ENCODE peak calls at places on chromosomes 12 and 14, in eight cellular contexts. P is HCT116; A is CD8-positive, alpha-beta memory T cell; C is astrocyte; O is effector memory CD4-positive, alpha-beta T cell; Y is AG04450; E is A549; Q is right lobe of liver. D is an unnamed sample.

GRCh38 chr12:105706321-105706972 is 376.0 kb downstream of the C12orf75 start:
- DNase-seq in P (no peak), A (no peak), C (peak; percentile 83), O (no peak), Y (peak; percentile 4), E (no peak), Q (no peak), D (no peak)

GRCh38 chr12:64731683-64732082 is 27.5 kb downstream of the GNS start:
- DNase-seq in P (no peak), A (no peak), C (no peak), O (no peak), Y (no peak), E (no peak), Q (no peak), D (no peak)

GRCh38 chr14:23141706-23142467 is 22.8 kb upstream of the CEBPE start:
- DNase-seq in P (no peak), A (no peak), C (peak; percentile 56), O (no peak), Y (no peak), E (peak; percentile 53), Q (no peak), D (no peak)

GRCh38 chr12:128089961-128090360 is 177.0 kb upstream of the TMEM132C start:
- DNase-seq in P (no peak), A (no peak), C (no peak), O (no peak), Y (no peak), E (no peak), Q (no peak), D (no peak)

GRCh38 chr14:102231476-102232347 is 73.3 kb downstream of the MOK start:
- DNase-seq in P (no peak), A (no peak), C (no peak), O (no peak), Y (no peak), E (no peak), Q (no peak), D (no peak)

GRCh38 chr14:60266021-60266937 is 17.3 kb downstream of the PPM1A start:
- DNase-seq in P (peak; percentile 27), A (no peak), C (no peak), O (no peak), Y (no peak), E (no peak), Q (no peak), D (no peak)

GRCh38 chr12:51766067-51766466 is 82.5 kb downstream of the FIGNL2 start:
- DNase-seq in P (no peak), A (no peak), C (no peak), O (no peak), Y (no peak), E (no peak), Q (no peak), D (no peak)

GRCh38 chr12:105573574-105573973 is 243.1 kb downstream of the C12orf75 start:
- DNase-seq in P (no peak), A (no peak), C (no peak), O (no peak), Y (no peak), E (no peak), Q (no peak), D (no peak)

GRCh38 chr12:66708704-66709443 is 30.0 kb upstream of the GRIP1 start:
- DNase-seq in P (no peak), A (peak; percentile 9), C (no peak), O (no peak), Y (no peak), E (no peak), Q (no peak), D (no peak)

GRCh38 chr14:77339407-77339806 is 18.6 kb downstream of the GSTZ1 start:
- DNase-seq in P (no peak), A (no peak), C (no peak), O (no peak), Y (peak; percentile 34), E (no peak), Q (no peak), D (no peak)

GRCh38 chr12:85948340-85948739 is 74.2 kb downstream of the NTS start:
- DNase-seq in P (no peak), A (no peak), C (no peak), O (no peak), Y (no peak), E (no peak), Q (no peak), D (no peak)

GRCh38 chr12:8681129-8681902 is 16.5 kb upstream of the RIMKLB start:
- DNase-seq in P (no peak), A (no peak), C (peak; percentile 94), O (no peak), Y (no peak), E (peak; percentile 52), Q (no peak), D (peak; percentile 60)

GRCh38 chr14:54356172-54356571 is 40.6 kb upstream of the CDKN3 start:
- DNase-seq in P (no peak), A (no peak), C (peak; percentile 21), O (no peak), Y (no peak), E (no peak), Q (no peak), D (peak; percentile 89)

GRCh38 chr14:102530828-102531478 is 21.4 kb upstream of the ANKRD9 start:
- DNase-seq in P (no peak), A (no peak), C (no peak), O (no peak), Y (no peak), E (no peak), Q (no peak), D (no peak)

GRCh38 chr12:51270067-51270846 is at the start of gene SMAGP:
- DNase-seq in P (no peak), A (peak; percentile 49), C (peak; percentile 25), O (peak; percentile 23), Y (no peak), E (peak; percentile 68), Q (peak; percentile 81), D (peak; percentile 77)

GRCh38 chr12:124006582-124007170 is 33.7 kb downstream of the ZNF664 start:
- DNase-seq in P (no peak), A (no peak), C (no peak), O (no peak), Y (no peak), E (no peak), Q (no peak), D (no peak)

DNA sequence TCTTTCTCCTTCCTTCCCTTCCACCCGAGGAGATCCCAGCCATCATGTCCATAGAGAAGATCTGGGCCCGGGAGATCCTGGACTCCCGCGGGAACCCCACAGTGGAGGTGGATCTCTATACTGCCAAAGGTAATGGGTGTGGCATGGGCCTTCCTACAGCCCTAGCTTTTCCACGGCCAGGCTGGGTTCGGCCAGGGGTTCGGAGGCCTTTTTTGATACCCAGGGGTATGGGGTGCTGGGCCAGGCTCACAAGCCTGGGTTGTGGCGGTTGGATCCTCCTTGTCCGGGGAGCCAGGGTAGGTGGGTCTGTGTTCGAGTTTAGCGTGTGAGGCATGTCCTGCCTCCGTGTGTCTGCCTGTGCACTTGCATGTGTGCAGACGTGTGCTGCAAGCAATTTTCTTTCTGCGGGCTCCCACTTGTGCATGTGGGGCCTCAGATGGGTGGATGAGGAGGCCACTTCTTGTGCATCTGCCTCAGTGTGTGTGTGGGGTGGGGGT is 1.5 kb downstream of the ENO2 start:
- DNase-seq in P (no peak), A (no peak), C (no peak), O (no peak), Y (no peak), E (no peak), Q (no peak), D (no peak)
- H3K4me3 ChIP-seq in P (peak overlapping the region; percentile 79), A (no peak overlapping the region), C (no peak overlapping the region), O (no peak overlapping the region), Y (no peak overlapping the region), E (peak overlapping the region; percentile 63), Q (no peak overlapping the region), D (no peak overlapping the region)

DNA sequence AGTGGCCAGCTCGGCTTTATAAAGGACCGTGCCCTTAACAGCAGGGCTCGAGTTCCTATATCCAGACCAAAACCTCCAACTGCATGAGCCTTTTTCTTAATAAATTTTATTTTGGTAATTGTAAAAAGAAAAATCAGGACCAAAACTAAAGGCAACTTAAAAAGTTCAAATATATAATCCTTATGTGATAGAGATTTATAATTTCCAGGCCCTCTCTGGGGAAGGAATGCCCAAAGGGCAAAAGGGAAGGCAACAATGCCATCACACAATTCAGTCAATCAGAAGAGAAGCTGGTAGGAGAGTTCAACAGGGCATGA is 401 bp upstream of the IPO4 start:
- DNase-seq in P (no peak), A (no peak), C (no peak), O (no peak), Y (no peak), E (no peak), Q (no peak), D (no peak)
- H3K27ac ChIP-seq in P (peak overlapping the region; percentile 98), A (peak overlapping the region; percentile 74), C (peak overlapping the region; percentile 25), O (peak overlapping the region; percentile 81), Y (peak overlapping the region; percentile 47), E (peak overlapping the region; percentile 98), Q (no peak overlapping the region), D (peak overlapping the region; percentile 62)

DNA sequence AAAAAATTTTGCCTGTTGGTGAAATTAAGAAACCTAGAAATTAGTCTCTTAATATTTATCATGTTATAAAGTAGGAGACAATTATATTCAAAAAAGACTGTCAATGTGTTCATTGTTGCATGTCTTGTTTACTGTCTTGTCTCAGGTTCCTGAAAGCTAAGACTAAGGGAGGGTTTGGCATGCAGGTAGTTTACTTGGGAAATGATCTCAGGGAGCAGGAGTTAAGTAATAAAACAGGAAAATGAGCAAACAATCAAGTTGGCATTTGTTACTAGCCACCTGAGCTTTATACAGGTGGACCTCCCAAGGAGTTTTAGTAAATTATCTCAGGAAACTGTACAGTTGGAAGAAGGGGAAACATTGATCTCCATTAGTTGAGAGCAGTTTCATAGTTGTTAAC is 188.0 kb upstream of the MDGA2 start:
- DNase-seq in P (no peak), A (no peak), C (no peak), O (no peak), Y (no peak), E (no peak), Q (no peak), D (no peak)
- H3K9me3 ChIP-seq in P (no peaks in the 10 kb centered on the region), A (no peaks in the 10 kb centered on the region), C (no peaks in the 10 kb centered on the region), O (no peaks in the 10 kb centered on the region), Y (no peaks in the 10 kb centered on the region), E (no peaks in the 10 kb centered on the region), Q (no peaks in the 10 kb centered on the region), D (no peaks in the 10 kb centered on the region)

GRCh38 chr14:100680439-100681051 is 46.1 kb upstream of the DLK1 start:
- DNase-seq in P (no peak), A (no peak), C (no peak), O (no peak), Y (no peak), E (no peak), Q (no peak), D (no peak)
- H3K4me3 ChIP-seq in P (no peak overlapping the region), A (no peak overlapping the region), C (no peak overlapping the region), O (no peak overlapping the region), Y (no peak overlapping the region), E (no peak overlapping the region), Q (no peak overlapping the region), D (no peak overlapping the region)

D was measured in RWPE2.